ENCODE peak calls at places on chromosomes 5 and 9, in four cellular contexts. One of them, this sample, is unnamed.

GRCh38 chr9:242461-243080 is 27.9 kb downstream of the DOCK8 start:
- ATAC-seq in effector memory CD8-positive, alpha-beta T cell: peak; percentile 53
- ATAC-seq in Right ventricle myocardium inferior: no peak
- ATAC-seq in omental fat pad: no peak
- ATAC-seq in this sample: no peak

GRCh38 chr5:90293931-90294330 is 115.6 kb downstream of the CETN3 start:
- ATAC-seq in effector memory CD8-positive, alpha-beta T cell: no peak
- ATAC-seq in Right ventricle myocardium inferior: no peak
- ATAC-seq in omental fat pad: no peak
- ATAC-seq in this sample: no peak

GRCh38 chr9:84322830-84323229 is 17.7 kb downstream of the SLC28A3 start:
- ATAC-seq in effector memory CD8-positive, alpha-beta T cell: no peak
- ATAC-seq in Right ventricle myocardium inferior: no peak
- ATAC-seq in omental fat pad: no peak
- ATAC-seq in this sample: no peak

GRCh38 chr5:79093762-79094161 is 17.8 kb upstream of the BHMT start:
- ATAC-seq in effector memory CD8-positive, alpha-beta T cell: no peak
- ATAC-seq in Right ventricle myocardium inferior: no peak
- ATAC-seq in omental fat pad: no peak
- ATAC-seq in this sample: no peak

GRCh38 chr5:74188341-74188740 is 452.2 kb downstream of the ENC1 start:
- ATAC-seq in effector memory CD8-positive, alpha-beta T cell: no peak
- ATAC-seq in Right ventricle myocardium inferior: no peak
- ATAC-seq in omental fat pad: no peak
- ATAC-seq in this sample: no peak

GRCh38 chr5:132301341-132302274 is 7.4 kb downstream of the SLC22A4 start:
- ATAC-seq in effector memory CD8-positive, alpha-beta T cell: no peak
- ATAC-seq in Right ventricle myocardium inferior: peak; percentile 81
- ATAC-seq in omental fat pad: no peak
- ATAC-seq in this sample: no peak

GRCh38 chr5:86997501-86997900 is 270.2 kb upstream of the RASA1 start:
- ATAC-seq in effector memory CD8-positive, alpha-beta T cell: no peak
- ATAC-seq in Right ventricle myocardium inferior: no peak
- ATAC-seq in omental fat pad: no peak
- ATAC-seq in this sample: no peak

GRCh38 chr5:38208782-38209378 is 49.5 kb upstream of the EGFLAM start:
- ATAC-seq in effector memory CD8-positive, alpha-beta T cell: no peak
- ATAC-seq in Right ventricle myocardium inferior: no peak
- ATAC-seq in omental fat pad: no peak
- ATAC-seq in this sample: no peak

GRCh38 chr5:14281746-14282181 is 138.6 kb downstream of the TRIO start:
- ATAC-seq in effector memory CD8-positive, alpha-beta T cell: no peak
- ATAC-seq in Right ventricle myocardium inferior: no peak
- ATAC-seq in omental fat pad: no peak
- ATAC-seq in this sample: no peak

GRCh38 chr5:55817030-55817429 is 34.1 kb upstream of the IL31RA start:
- ATAC-seq in effector memory CD8-positive, alpha-beta T cell: no peak
- ATAC-seq in Right ventricle myocardium inferior: no peak
- ATAC-seq in omental fat pad: no peak
- ATAC-seq in this sample: no peak

GRCh38 chr5:175652741-175653663 is 4.9 kb upstream of the HRH2 start:
- ATAC-seq in effector memory CD8-positive, alpha-beta T cell: peak; percentile 93
- ATAC-seq in Right ventricle myocardium inferior: no peak
- ATAC-seq in omental fat pad: no peak
- ATAC-seq in this sample: no peak

GRCh38 chr9:35935755-35936509 is 22.0 kb downstream of the OR2S2 start:
- ATAC-seq in effector memory CD8-positive, alpha-beta T cell: no peak
- ATAC-seq in Right ventricle myocardium inferior: no peak
- ATAC-seq in omental fat pad: no peak
- ATAC-seq in this sample: no peak

GRCh38 chr9:133612051-133612450 is 2.9 kb upstream of the FAM163B start:
- ATAC-seq in effector memory CD8-positive, alpha-beta T cell: no peak
- ATAC-seq in Right ventricle myocardium inferior: no peak
- ATAC-seq in omental fat pad: no peak
- ATAC-seq in this sample: no peak

GRCh38 chr5:10329808-10330481 is 22.2 kb upstream of the CMBL start:
- ATAC-seq in effector memory CD8-positive, alpha-beta T cell: no peak
- ATAC-seq in Right ventricle myocardium inferior: peak; percentile 67
- ATAC-seq in omental fat pad: peak; percentile 72
- ATAC-seq in this sample: peak; percentile 81

GRCh38 chr9:70111042-70111602 is 67.5 kb downstream of the MAMDC2 start:
- ATAC-seq in effector memory CD8-positive, alpha-beta T cell: no peak
- ATAC-seq in Right ventricle myocardium inferior: peak; percentile 73
- ATAC-seq in omental fat pad: peak; percentile 84
- ATAC-seq in this sample: peak; percentile 70

GRCh38 chr9:111102793-111103474 is 64.7 kb upstream of the LPAR1 start:
- ATAC-seq in effector memory CD8-positive, alpha-beta T cell: no peak
- ATAC-seq in Right ventricle myocardium inferior: peak; percentile 77
- ATAC-seq in omental fat pad: no peak
- ATAC-seq in this sample: peak; percentile 75

GRCh38 chr5:155004138-155004744 is 9.3 kb upstream of the KIF4B start:
- ATAC-seq in effector memory CD8-positive, alpha-beta T cell: no peak
- ATAC-seq in Right ventricle myocardium inferior: no peak
- ATAC-seq in omental fat pad: no peak
- ATAC-seq in this sample: no peak

GRCh38 chr5:150554857-150555256 is 46.9 kb downstream of the NDST1 start:
- ATAC-seq in effector memory CD8-positive, alpha-beta T cell: no peak
- ATAC-seq in Right ventricle myocardium inferior: no peak
- ATAC-seq in omental fat pad: no peak
- ATAC-seq in this sample: no peak

This sample was measured in gastroesophageal sphincter.